ENCODE peak calls at places on chromosomes 16 and 17, in five cellular contexts. B is K562, T is SK-N-SH, Q is GM12878, C is HepG2. M is an unnamed sample.

GRCh38 chr16:66486773-66487579 is 59.9 kb downstream of the BEAN1 start:
- DNase-seq in C (no peak), T (peak), B (no peak), Q (no peak), M (peak)

GRCh38 chr17:4319221-4319620 is 47.3 kb downstream of the UBE2G1 start:
- DNase-seq in B (no peak), C (no peak), T (no peak), Q (no peak), M (no peak)

GRCh38 chr17:81251943-81252301 is 12.8 kb downstream of the NDUFAF8 start:
- DNase-seq in C (no peak), T (no peak), B (no peak), Q (no peak), M (no peak)

GRCh38 chr16:57533618-57534336 is 2.6 kb downstream of the CCDC102A start:
- DNase-seq in B (no peak), C (no peak), Q (no peak), T (peak), M (no peak)

GRCh38 chr17:42194133-42194899 is at the start of gene GHDC:
- DNase-seq in C (peak), T (peak), Q (peak), B (peak), M (peak)

GRCh38 chr17:32111141-32111771 is 31.0 kb upstream of the RHOT1 start:
- DNase-seq in Q (no peak), T (peak), C (peak), B (peak), M (peak)

GRCh38 chr16:35598696-35599332 is 2139.4 kb downstream of the TP53TG3F start:
- DNase-seq in B (no peak), Q (no peak), C (no peak), T (no peak), M (peak)

GRCh38 chr16:81795193-81795592 is 16.1 kb downstream of the PLCG2 start:
- DNase-seq in B (no peak), C (no peak), T (no peak), Q (no peak), M (no peak)

GRCh38 chr17:56681561-56682266 is 88.2 kb downstream of the NOG start:
- DNase-seq in C (no peak), T (no peak), B (no peak), Q (no peak), M (no peak)

GRCh38 chr16:29854520-29855100 is 8.4 kb downstream of the CDIPT start:
- DNase-seq in T (no peak), B (no peak), C (no peak), Q (no peak), M (no peak)

GRCh38 chr17:12282056-12282455 is 261.4 kb downstream of the MAP2K4 start:
- DNase-seq in C (no peak), B (no peak), Q (no peak), T (no peak), M (peak)

GRCh38 chr16:4675864-4676786 is 17.2 kb upstream of the NUDT16L1 start:
- DNase-seq in C (peak), T (no peak), B (peak), Q (no peak), M (no peak)

GRCh38 chr16:53429221-53429943 is 4.9 kb upstream of the RBL2 start:
- DNase-seq in C (no peak), T (peak), Q (no peak), B (no peak), M (no peak)

GRCh38 chr17:50364715-50365114 is 8.3 kb downstream of the MRPL27 start:
- DNase-seq in T (no peak), C (no peak), Q (no peak), B (no peak), M (no peak)

GRCh38 chr16:88002749-88003148 is 51.5 kb downstream of the BANP start:
- DNase-seq in C (no peak), Q (no peak), T (no peak), B (no peak), M (no peak)

GRCh38 chr17:21089145-21089544 is 37.6 kb upstream of the DHRS7B start:
- DNase-seq in Q (no peak), C (no peak), B (no peak), T (no peak), M (no peak)

GRCh38 chr17:54901230-54901847 is 687 bp downstream of the TOM1L1 start:
- DNase-seq in C (peak), T (peak), B (no peak), Q (no peak), M (peak)

GRCh38 chr17:8108972-8109668 is 9.2 kb downstream of the ALOXE3 start:
- DNase-seq in T (no peak), Q (no peak), C (no peak), B (no peak), M (no peak)

GRCh38 chr16:58678716-58679115 is 5.9 kb downstream of the SLC38A7 start:
- DNase-seq in B (no peak), T (no peak), Q (no peak), C (no peak), M (peak)

GRCh38 chr16:50680907-50681885 is at the start of gene SNX20:
- DNase-seq in T (no peak), B (no peak), Q (peak), C (no peak), M (no peak)

GRCh38 chr17:31926100-31926729 is 10.6 kb upstream of the SUZ12 start:
- DNase-seq in Q (no peak), T (no peak), B (no peak), C (no peak), M (no peak)

GRCh38 chr16:4696172-4696904 is 3.0 kb downstream of the NUDT16L1 start:
- DNase-seq in B (no peak), C (no peak), T (peak), Q (no peak), M (no peak)

GRCh38 chr16:4011940-4012629 is 104.2 kb downstream of the ADCY9 start:
- DNase-seq in Q (no peak), C (peak), B (no peak), T (no peak), M (no peak)

GRCh38 chr16:52611817-52612673 is 65.1 kb upstream of the TOX3 start:
- DNase-seq in Q (no peak), C (peak), B (no peak), T (no peak), M (peak)

GRCh38 chr17:76262732-76263344 is 2.3 kb upstream of the UBALD2 start:
- DNase-seq in B (no peak), T (no peak), C (no peak), Q (no peak), M (no peak)

GRCh38 chr16:85329059-85329812 is 217.0 kb upstream of the CIBAR2 start:
- DNase-seq in B (peak), C (no peak), T (peak), Q (no peak), M (no peak)

GRCh38 chr16:85331685-85332084 is 219.4 kb upstream of the CIBAR2 start:
- DNase-seq in T (no peak), C (no peak), Q (no peak), B (peak), M (no peak)

GRCh38 chr16:85329999-85330693 is 217.9 kb upstream of the CIBAR2 start:
- DNase-seq in T (peak), C (no peak), Q (no peak), B (no peak), M (no peak)

GRCh38 chr16:85332175-85332574 is 219.9 kb upstream of the CIBAR2 start:
- DNase-seq in C (no peak), T (no peak), Q (no peak), B (no peak), M (no peak)

DNA sequence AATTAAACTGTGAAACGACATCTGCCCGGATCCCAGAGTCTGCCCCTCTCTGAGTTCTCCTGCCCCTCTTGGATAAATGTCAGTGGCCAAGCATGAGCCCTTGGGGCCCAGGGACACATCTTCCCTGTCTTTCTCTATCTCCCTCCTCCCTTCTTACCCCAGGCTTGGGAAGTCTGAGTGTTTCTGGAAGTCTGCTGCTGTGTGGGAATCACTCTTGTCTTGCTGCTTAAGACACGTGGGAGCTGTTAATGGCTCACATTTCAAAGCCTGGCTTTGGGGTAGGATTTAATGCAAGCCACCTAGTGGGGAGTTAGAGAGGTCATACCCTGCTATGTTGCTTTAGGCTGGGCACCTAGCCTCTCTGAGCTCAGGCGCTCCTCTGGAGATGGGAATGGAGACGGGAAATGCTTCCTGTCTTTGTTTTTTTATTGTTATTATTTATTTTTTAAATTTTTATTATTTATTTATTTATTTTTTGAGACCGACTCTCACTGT is 218.5 kb upstream of the CIBAR2 start:
- DNase-seq in B (peak), Q (no peak), C (peak), T (peak), M (peak)
- TF ChIP-seq REST in B (no peak), Q (no peak), C (no peak), T (no peak), M (no peak)

GRCh38 chr16:7318661-7319060 is 14.0 kb upstream of the RBFOX1 start:
- DNase-seq in C (no peak), T (no peak), B (no peak), Q (no peak), M (no peak)
- TF ChIP-seq RFX5 in C (no peak), T (no peak), B (no peak), Q (no peak), M (no peak)

DNA sequence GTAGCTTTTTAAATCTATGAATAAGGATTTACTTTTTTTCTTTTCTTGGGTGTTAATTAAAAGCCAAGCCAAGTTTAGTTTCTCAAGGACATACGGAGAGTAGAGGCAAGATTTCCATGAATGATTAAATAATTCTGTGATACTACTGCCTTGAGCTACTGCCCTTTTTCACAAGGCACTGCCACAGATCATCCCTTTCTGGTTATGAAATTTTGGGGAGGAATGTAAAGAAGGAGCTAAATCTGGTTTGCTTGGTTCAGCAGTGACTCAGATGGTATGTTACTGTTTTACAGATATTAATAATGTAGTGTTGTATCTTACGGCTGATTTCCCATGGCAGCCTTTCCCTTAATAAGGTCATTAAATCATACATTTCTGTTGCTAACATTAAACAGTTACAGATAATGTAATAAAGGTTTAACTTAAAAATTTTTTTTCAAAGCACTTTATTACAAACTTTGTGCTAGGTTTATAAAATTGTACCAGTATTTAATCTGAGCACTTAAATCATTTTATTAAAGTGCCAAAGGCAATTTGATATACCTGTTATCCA is 2.6 kb downstream of the WSB1 start:
- DNase-seq in T (no peak), C (no peak), B (no peak), Q (no peak), M (peak)
- TF ChIP-seq REST in T (no peak), C (no peak), B (no peak), Q (no peak), M (no peak)

GRCh38 chr17:14794961-14795360 is 470.2 kb downstream of the PMP22 start:
- DNase-seq in Q (no peak), T (no peak), C (no peak), B (no peak), M (no peak)

GRCh38 chr17:14791221-14791620 is 473.9 kb downstream of the PMP22 start:
- DNase-seq in B (no peak), Q (no peak), T (no peak), C (no peak), M (no peak)

GRCh38 chr17:14792751-14793150 is 472.4 kb downstream of the PMP22 start:
- DNase-seq in T (no peak), C (no peak), Q (no peak), B (no peak), M (no peak)

GRCh38 chr17:14793237-14793636 is 471.9 kb downstream of the PMP22 start:
- DNase-seq in Q (no peak), B (no peak), T (no peak), C (no peak), M (no peak)

DNA sequence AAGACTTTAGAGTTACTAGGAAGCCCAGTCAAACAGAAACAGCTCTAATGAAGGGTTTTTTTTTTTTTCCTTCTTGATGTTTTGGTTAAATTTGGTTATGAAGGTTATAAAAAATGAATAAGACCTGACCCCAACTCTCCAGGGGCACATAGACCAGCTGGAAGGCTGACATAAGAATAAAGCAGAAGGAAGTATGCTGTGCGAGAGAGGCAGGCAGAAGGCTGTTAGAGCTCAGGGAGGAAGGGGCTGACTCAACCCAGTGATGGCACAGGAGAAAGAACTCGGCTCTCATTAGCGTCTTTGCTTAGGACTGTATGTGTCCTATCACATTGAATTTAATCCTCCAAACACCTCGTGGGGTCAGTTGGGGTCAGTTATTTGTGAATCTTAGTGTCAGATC is 474.6 kb downstream of the PMP22 start:
- DNase-seq in B (no peak), C (no peak), Q (no peak), T (no peak), M (no peak)
- TF ChIP-seq RFX5 in B (no peak), C (no peak), Q (no peak), T (no peak), M (no peak)

M was measured in A549.